ENCODE peak calls at places on chromosomes 16 and 17, in nine cellular contexts. E is GM12878, Z is K562, R is right lobe of liver, M is heart left ventricle, G is HCT116, F is HepG2, H is IMR-90, N is body of pancreas. X is an unnamed sample. For H3K36me3, the result is how much of the 10 kb centered on the place peaks cover.

GRCh38 chr16:89583197-89583894 is 7.8 kb downstream of the CPNE7 start:
- ATAC-seq in M (no peak), Z (no peak), E (no peak), R (no peak), F (no peak), N (no peak), H (no peak), G (no peak), X (no peak)

GRCh38 chr16:11901091-11901490 is 14.7 kb downstream of the GSPT1 start:
- ATAC-seq in R (no peak), F (peak), M (no peak), E (peak), Z (no peak), H (no peak), G (no peak), N (no peak), X (no peak)

GRCh38 chr16:82157836-82158235 is 12.2 kb downstream of the MPHOSPH6 start:
- ATAC-seq in N (no peak), G (no peak), E (no peak), Z (peak), R (no peak), F (no peak), H (peak), M (no peak), X (no peak)

GRCh38 chr16:53209489-53209888 is 154.7 kb downstream of the CHD9 start:
- ATAC-seq in E (no peak), M (no peak), N (no peak), G (no peak), F (no peak), H (no peak), R (no peak), Z (peak), X (no peak)

GRCh38 chr16:84312783-84313382 is 18.2 kb downstream of the WFDC1 start:
- ATAC-seq in E (no peak), G (peak), H (no peak), N (no peak), Z (peak), R (no peak), M (no peak), F (peak), X (no peak)

GRCh38 chr17:7250655-7251329 is 742 bp downstream of the CTDNEP1 start:
- ATAC-seq in N (no peak), F (no peak), E (peak), G (no peak), M (no peak), Z (no peak), H (no peak), R (no peak), X (no peak)

GRCh38 chr17:30151471-30151870 is 34.9 kb downstream of the NSRP1 start:
- ATAC-seq in H (no peak), Z (no peak), N (no peak), G (no peak), M (no peak), F (no peak), E (no peak), R (no peak), X (no peak)

GRCh38 chr17:68740555-68741447 is 139.6 kb upstream of the FAM20A start:
- ATAC-seq in R (no peak), M (no peak), N (no peak), E (no peak), Z (no peak), F (peak), G (peak), H (no peak), X (no peak)

GRCh38 chr16:11205754-11206459 is 50.1 kb downstream of the SOCS1 start:
- ATAC-seq in H (peak), M (peak), G (no peak), E (peak), Z (no peak), F (peak), N (peak), R (peak), X (peak)

GRCh38 chr16:89565506-89566372 is 5.3 kb downstream of the RPL13 start:
- ATAC-seq in R (peak), N (peak), Z (peak), M (peak), F (peak), H (peak), G (peak), E (peak), X (peak)

GRCh38 chr17:45270828-45271418 is 9.0 kb upstream of the SPATA32 start:
- ATAC-seq in G (peak), M (peak), R (no peak), N (no peak), H (no peak), E (peak), F (peak), Z (peak), X (no peak)

GRCh38 chr17:15171433-15172047 is 93.6 kb downstream of the PMP22 start:
- ATAC-seq in H (peak), M (peak), R (peak), N (peak), E (peak), G (peak), F (peak), Z (peak), X (peak)

GRCh38 chr16:75376475-75376907 is 56.8 kb downstream of the CFDP1 start:
- ATAC-seq in F (no peak), Z (no peak), N (no peak), G (peak), H (no peak), E (no peak), R (peak), M (no peak), X (no peak)

GRCh38 chr16:81077077-81077940 is at the start of gene C16orf46:
- ATAC-seq in G (peak), M (peak), H (peak), Z (peak), E (peak), R (peak), F (peak), N (peak), X (peak)

GRCh38 chr17:6569391-6570302 is 13.3 kb upstream of the PITPNM3 start:
- ATAC-seq in G (no peak), H (peak), F (no peak), N (no peak), R (no peak), Z (no peak), M (no peak), E (no peak), X (no peak)

GRCh38 chr17:60328679-60329078 is 63.3 kb downstream of the USP32 start:
- ATAC-seq in F (peak), E (no peak), R (no peak), Z (no peak), G (no peak), H (no peak), N (no peak), M (no peak), X (no peak)

GRCh38 chr16:1979271-1980025 is 1.8 kb downstream of the NOXO1 start:
- ATAC-seq in E (no peak), H (no peak), F (no peak), N (peak), G (peak), Z (no peak), M (no peak), R (no peak), X (no peak)

GRCh38 chr16:12330541-12330940 is 354.0 kb downstream of the SNX29 start:
- ATAC-seq in M (peak), R (no peak), N (no peak), F (peak), E (no peak), H (no peak), G (no peak), Z (no peak), X (no peak)

GRCh38 chr16:81523387-81524115 is 78.9 kb downstream of the CMIP start:
- ATAC-seq in H (no peak), F (no peak), R (no peak), N (no peak), E (no peak), G (peak), Z (no peak), M (no peak), X (no peak)

GRCh38 chr17:33778505-33779398 is 476.3 kb upstream of the CCL2 start:
- ATAC-seq in Z (peak), E (peak), H (peak), M (peak), N (peak), G (peak), R (peak), F (peak), X (no peak)

GRCh38 chr17:15403276-15403939 is 62.0 kb upstream of the TEKT3 start:
- ATAC-seq in R (no peak), Z (no peak), F (no peak), N (no peak), H (peak), M (peak), G (no peak), E (no peak), X (no peak)

GRCh38 chr17:80035687-80035936 is at the start of gene TBC1D16:
- ATAC-seq in R (no peak), Z (no peak), F (no peak), H (no peak), E (no peak), G (no peak), N (no peak), M (no peak), X (no peak)

GRCh38 chr16:19135896-19136438 is 22.2 kb downstream of the ITPRIPL2 start:
- ATAC-seq in H (no peak), R (no peak), E (no peak), Z (peak), F (peak), M (peak), G (peak), N (no peak), X (peak)

GRCh38 chr16:75267631-75268264 is 16.3 kb upstream of the BCAR1 start:
- ATAC-seq in E (no peak), F (peak), G (peak), M (peak), R (no peak), H (peak), Z (no peak), N (peak), X (peak)

GRCh38 chr17:31274252-31274651 is 22.8 kb downstream of the OMG start:
- ATAC-seq in E (no peak), N (no peak), Z (no peak), G (no peak), H (peak), R (peak), F (peak), M (peak), X (peak)

GRCh38 chr17:64356304-64356686 is 34.4 kb downstream of the PECAM1 start:
- ATAC-seq in R (peak), H (no peak), N (no peak), G (no peak), E (no peak), F (no peak), Z (no peak), M (peak), X (no peak)

GRCh38 chr16:90026135-90026534 is 6.9 kb upstream of the DBNDD1 start:
- ATAC-seq in H (no peak), G (peak), Z (peak), F (no peak), M (no peak), R (no peak), N (no peak), E (peak), X (no peak)

GRCh38 chr16:66539628-66540469 is 10.1 kb downstream of the TK2 start:
- ATAC-seq in N (no peak), M (no peak), Z (no peak), G (no peak), H (no peak), R (no peak), E (peak), F (peak), X (no peak)

GRCh38 chr16:22035094-22035675 is 27.3 kb downstream of the MOSMO start:
- ATAC-seq in M (no peak), R (no peak), G (no peak), E (peak), H (no peak), F (no peak), N (no peak), Z (no peak), X (no peak)

GRCh38 chr16:71627631-71628236 is 1.8 kb downstream of the MARVELD3 start:
- ATAC-seq in M (no peak), E (no peak), G (peak), F (no peak), R (no peak), H (peak), N (peak), Z (peak), X (no peak)

GRCh38 chr17:75814900-75815373 is 29.3 kb downstream of the UNC13D start:
- ATAC-seq in F (no peak), H (peak), M (no peak), N (no peak), Z (no peak), E (no peak), R (no peak), G (no peak), X (no peak)

GRCh38 chr17:71803656-71804284 is 317.1 kb upstream of the SOX9 start:
- ATAC-seq in F (peak), H (no peak), M (no peak), R (peak), G (no peak), E (no peak), N (peak), Z (no peak), X (no peak)

GRCh38 chr17:36213695-36214094 is 2.8 kb downstream of the CCL4L2 start:
- ATAC-seq in G (no peak), M (no peak), Z (no peak), N (no peak), E (no peak), F (no peak), R (no peak), H (no peak), X (no peak)

GRCh38 chr17:35981908-35982330 is 622 bp upstream of the CCL16 start:
- ATAC-seq in F (peak), Z (peak), E (peak), R (peak), M (no peak), H (no peak), G (peak), N (no peak), X (no peak)

GRCh38 chr17:63124536-63124935 is 158.5 kb downstream of the TANC2 start:
- ATAC-seq in E (no peak), H (no peak), R (no peak), Z (peak), G (peak), N (no peak), M (no peak), F (peak), X (no peak)

GRCh38 chr17:8108972-8109668 is 9.2 kb downstream of the ALOXE3 start:
- ATAC-seq in G (no peak), N (no peak), F (no peak), R (no peak), E (no peak), H (no peak), M (no peak), Z (no peak), X (no peak)

DNA sequence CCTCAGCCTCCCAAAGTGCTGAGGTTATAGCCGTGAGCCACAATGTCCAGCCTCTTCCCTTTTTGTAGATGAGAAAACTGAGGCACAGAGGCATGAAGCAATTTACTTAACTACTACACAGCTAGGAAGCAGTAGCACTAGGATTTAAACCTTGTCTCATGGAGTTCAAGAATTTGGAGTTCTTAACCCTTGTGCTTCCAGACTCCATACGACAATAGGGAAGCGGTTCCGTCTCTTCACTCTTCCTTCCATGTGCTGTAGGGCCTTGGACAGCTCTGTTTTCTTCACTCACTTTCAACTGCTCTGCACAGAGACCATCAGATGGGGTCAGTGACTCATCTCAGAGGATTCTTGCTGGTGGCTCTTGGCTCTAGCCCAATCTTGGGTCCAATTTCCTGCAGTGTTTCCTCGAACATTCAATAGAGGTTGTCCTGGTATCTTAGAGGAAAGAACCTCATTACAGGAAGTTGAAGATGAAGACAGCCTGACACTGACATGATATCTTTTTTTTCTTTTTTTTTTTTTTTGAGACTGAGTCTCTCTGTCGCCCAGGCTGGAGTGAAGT is 19.3 kb downstream of the ITGAL start:
- ATAC-seq in H (peak), E (no peak), F (peak), R (peak), N (peak), M (peak), Z (peak), G (peak), X (no peak)
- H3K36me3 ChIP-seq in H (under half), E (under half), F (under half), R (under half), N (under half), M (under half), Z (under half), G (under half), X (under half)

DNA sequence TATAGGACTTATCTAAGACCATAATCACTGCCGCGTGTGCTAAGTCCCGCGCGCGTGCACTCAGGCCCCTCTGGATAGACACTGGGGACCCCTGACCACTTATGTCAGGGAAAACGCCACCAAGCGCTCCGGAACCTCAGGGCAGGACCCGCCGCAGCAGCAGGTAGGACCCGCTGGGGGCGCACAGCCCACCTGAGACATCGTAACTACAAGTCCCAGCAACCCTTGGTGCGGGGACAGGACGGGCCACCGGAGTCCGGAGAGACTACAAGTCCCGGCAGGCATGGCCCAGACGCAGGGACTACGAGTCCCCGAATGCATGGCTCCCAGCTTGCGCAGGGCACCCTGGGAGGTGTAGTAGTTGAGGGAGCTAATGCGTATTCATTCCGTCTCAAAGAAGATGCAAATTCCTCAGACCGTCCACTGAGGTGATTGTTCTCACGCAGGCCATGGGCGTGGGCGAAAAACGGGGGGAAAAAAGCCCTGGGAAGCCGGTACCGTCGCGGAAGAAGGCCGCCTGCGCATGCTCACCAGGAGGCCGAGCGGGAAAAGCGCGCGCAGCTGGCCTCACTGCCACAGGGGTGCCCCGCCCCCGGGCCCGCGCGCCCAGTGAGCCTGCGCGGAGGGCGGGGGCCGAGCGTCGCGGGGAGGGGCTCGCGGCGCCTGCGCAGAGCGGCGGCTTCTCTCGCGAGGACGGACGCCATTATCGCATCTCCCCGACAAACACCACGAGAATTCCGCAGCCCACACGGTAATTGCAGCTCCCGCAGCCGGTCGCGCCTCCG is at the start of gene BANP:
- ATAC-seq in E (peak), G (peak), F (peak), M (peak), R (peak), N (peak), H (peak), Z (peak), X (peak)
- TF ChIP-seq POLR2A in E (peak), G (no peak), F (peak), M (peak), R (peak), N (peak), H (no peak), Z (peak), X (peak)

DNA sequence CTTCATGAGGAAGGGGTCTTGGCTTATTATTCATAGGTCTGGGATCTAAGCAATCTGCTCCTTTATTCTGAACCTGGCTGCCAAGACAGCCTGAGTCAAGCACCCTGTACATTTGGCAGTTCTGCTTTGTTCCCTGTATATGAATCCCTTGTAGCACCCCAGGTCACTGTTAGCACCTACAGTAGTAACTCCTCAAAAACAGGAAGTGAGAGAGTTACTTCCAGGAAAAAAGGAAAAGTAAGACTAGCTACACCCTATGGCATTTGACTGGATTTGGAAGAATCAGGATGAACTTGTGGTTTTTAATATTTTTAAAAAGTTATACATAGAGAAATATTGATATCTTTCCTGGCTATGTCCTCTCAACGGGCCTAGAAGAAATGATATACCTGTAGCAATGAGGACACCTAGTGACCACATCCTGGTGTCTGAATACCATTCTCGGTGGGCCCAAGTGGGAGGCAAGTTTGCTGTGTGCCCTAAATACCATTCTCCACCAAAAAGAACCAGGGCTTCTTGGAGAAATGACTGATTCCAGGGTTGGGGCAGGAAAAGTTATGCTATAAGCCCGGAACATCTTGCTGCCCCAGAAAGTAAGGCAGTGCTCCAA is 9.9 kb downstream of the ANKRD40 start:
- ATAC-seq in M (no peak), Z (no peak), E (no peak), H (no peak), R (peak), G (peak), F (no peak), N (no peak), X (no peak)
- H3K36me3 ChIP-seq in M (half or more), Z (half or more), E (under half), H (under half), R (under half), G (half or more), F (under half), N (under half), X (half or more)

GRCh38 chr17:78734841-78735641 is 47.0 kb downstream of the CYTH1 start:
- ATAC-seq in N (no peak), Z (peak), E (peak), R (no peak), H (no peak), M (no peak), F (peak), G (no peak), X (no peak)

GRCh38 chr17:78737332-78737731 is 44.7 kb downstream of the CYTH1 start:
- ATAC-seq in M (peak), E (no peak), H (no peak), F (no peak), Z (peak), N (peak), G (no peak), R (no peak), X (peak)

GRCh38 chr17:78735832-78736525 is 46.1 kb downstream of the CYTH1 start:
- ATAC-seq in Z (peak), N (peak), G (no peak), E (peak), R (peak), H (peak), F (peak), M (no peak), X (no peak)

GRCh38 chr17:78738245-78738644 is 43.8 kb downstream of the CYTH1 start:
- ATAC-seq in M (no peak), F (no peak), H (no peak), E (no peak), R (no peak), G (no peak), Z (no peak), N (no peak), X (no peak)

DNA sequence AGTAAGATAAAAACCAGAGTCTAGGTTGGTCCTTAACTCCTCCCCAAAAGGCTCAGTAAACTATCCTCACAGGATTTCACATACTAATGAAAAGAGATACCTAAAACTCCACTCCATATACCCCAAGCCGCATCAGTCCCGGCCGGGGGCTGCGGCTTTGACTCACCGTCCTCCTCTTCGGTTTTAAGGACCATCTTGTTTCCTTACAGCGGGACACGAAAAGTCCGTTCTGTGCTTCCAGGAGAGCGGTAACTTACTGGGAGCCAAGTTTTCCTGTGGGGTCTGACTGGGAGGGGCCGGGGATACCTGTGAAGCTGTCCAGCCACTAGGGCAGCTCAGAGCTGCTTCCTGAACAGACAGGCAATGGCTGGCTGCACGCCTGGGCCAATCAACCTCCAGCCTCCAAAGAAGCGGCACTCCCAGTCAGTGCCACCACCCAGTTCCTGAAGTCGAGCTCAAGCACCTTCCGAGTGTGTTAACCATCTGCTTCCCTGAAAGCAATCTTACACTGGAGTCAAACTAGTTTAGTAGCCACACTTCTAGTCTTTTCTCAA is 45.5 kb downstream of the CYTH1 start:
- ATAC-seq in G (peak), E (peak), M (peak), H (no peak), N (peak), R (peak), F (peak), Z (peak), X (peak)
- TF ChIP-seq POLR2A in G (no peak), E (peak), M (peak), H (no peak), N (peak), R (no peak), F (no peak), Z (no peak), X (no peak)

GRCh38 chr17:81593105-81593871 is 41.1 kb upstream of the FAAP100 start:
- ATAC-seq in F (peak), N (no peak), R (no peak), G (no peak), E (no peak), H (no peak), Z (no peak), M (peak), X (no peak)
- H3K36me3 ChIP-seq in F (under half), N (under half), R (half or more), G (half or more), E (under half), H (half or more), Z (half or more), M (half or more), X (under half)

X was measured in gastroesophageal sphincter.